ENCODE peak calls at places on chromosome 13, in five cellular contexts. S is T-helper 9 cell; M is brain microvascular endothelial cell; W is T-helper 1 cell; C is stimulated activated CD4-positive, alpha-beta T cell treated with anti-CD3 and anti-CD28 coated beads, Interleukin-4, amount 100 ng/mL, for 1 hour. B is an unnamed sample.

GRCh38 chr13:96090240-96091101 is 564 bp downstream of the HS6ST3 start:
- DNase-seq in M (no peak), S (no peak), W (no peak), C (no peak), B (peak)

GRCh38 chr13:100045355-100045754 is 43.5 kb upstream of the PCCA start:
- DNase-seq in S (no peak), M (no peak), W (no peak), C (no peak), B (no peak)

GRCh38 chr13:40398060-40398459 is 268.4 kb downstream of the FOXO1 start:
- DNase-seq in W (no peak), C (no peak), S (no peak), M (no peak), B (no peak)

GRCh38 chr13:79455331-79455730 is 25.6 kb upstream of the NDFIP2 start:
- DNase-seq in W (no peak), S (no peak), M (peak), C (no peak), B (no peak)

GRCh38 chr13:109385161-109385560 is 401.2 kb downstream of the IRS2 start:
- DNase-seq in C (no peak), M (no peak), S (no peak), W (no peak), B (peak)

GRCh38 chr13:23348270-23349126 is 85.0 kb downstream of the SACS start:
- DNase-seq in M (no peak), C (no peak), W (no peak), S (no peak), B (no peak)

GRCh38 chr13:22076658-22077057 is 405.8 kb downstream of the FGF9 start:
- DNase-seq in M (no peak), W (no peak), C (no peak), S (no peak), B (no peak)

GRCh38 chr13:38147050-38147449 is 202.6 kb upstream of the UFM1 start:
- DNase-seq in S (no peak), W (no peak), C (no peak), M (no peak), B (no peak)

GRCh38 chr13:70703755-70704154 is 595.5 kb upstream of the KLHL1 start:
- DNase-seq in W (no peak), M (peak), C (no peak), S (no peak), B (no peak)

GRCh38 chr13:78370231-78370630 is 233.1 kb downstream of the POU4F1 start:
- DNase-seq in C (no peak), M (no peak), S (no peak), W (no peak), B (no peak)